ENCODE peak calls at places on chromosomes 5 and 9, in six cellular contexts. Y, D, K, Q, U and M are unnamed samples.

GRCh38 chr9:133421615-133422542 is at the start of gene ADAMTS13:
- DNase-seq in Q (no peak), D (no peak), U (no peak), K (peak), Y (peak), M (no peak)

GRCh38 chr5:98927988-98928801 is 612 bp downstream of the CHD1 start:
- DNase-seq in Y (no peak), U (peak), K (peak), Q (peak), D (peak), M (no peak)

GRCh38 chr5:84360056-84360455 is 24.6 kb downstream of the EDIL3 start:
- DNase-seq in Q (no peak), K (no peak), Y (no peak), D (no peak), U (no peak), M (no peak)

GRCh38 chr9:94911986-94912635 is 185.6 kb downstream of the AOPEP start:
- DNase-seq in Y (no peak), Q (no peak), K (no peak), D (peak), U (no peak), M (no peak)

GRCh38 chr5:56983593-56984361 is 31.9 kb upstream of the MIER3 start:
- DNase-seq in D (no peak), Q (no peak), Y (no peak), U (no peak), K (no peak), M (no peak)

GRCh38 chr5:69074664-69075521 is 18.9 kb upstream of the SLC30A5 start:
- DNase-seq in Q (no peak), D (no peak), Y (no peak), U (no peak), K (no peak), M (no peak)

GRCh38 chr5:59128646-59129290 is 545.9 kb downstream of the RAB3C start:
- DNase-seq in K (no peak), U (no peak), Y (no peak), Q (no peak), D (no peak), M (no peak)

GRCh38 chr9:125429476-125430160 is 168.0 kb downstream of the GAPVD1 start:
- DNase-seq in D (no peak), Y (no peak), K (no peak), U (no peak), Q (no peak), M (no peak)

GRCh38 chr9:128911529-128912035 is 9.2 kb upstream of the PHYHD1 start:
- DNase-seq in Q (no peak), U (no peak), Y (no peak), K (peak), D (peak), M (no peak)

GRCh38 chr9:135334953-135335460 is 144.6 kb upstream of the PPP1R26 start:
- DNase-seq in Q (no peak), D (no peak), U (no peak), Y (no peak), K (no peak), M (no peak)

GRCh38 chr9:15211160-15211993 is 95.6 kb downstream of the TTC39B start:
- DNase-seq in D (peak), K (peak), Y (peak), Q (peak), U (peak), M (peak)

GRCh38 chr9:123643518-123643917 is 286.4 kb downstream of the DENND1A start:
- DNase-seq in K (no peak), U (no peak), Y (no peak), Q (peak), D (no peak), M (no peak)

GRCh38 chr5:177510567-177511053 is 984 bp upstream of the DOK3 start:
- DNase-seq in Y (no peak), K (no peak), Q (no peak), U (no peak), D (no peak), M (no peak)

GRCh38 chr5:151694035-151694485 is 7.3 kb upstream of the SPARC start:
- DNase-seq in D (no peak), K (peak), Q (no peak), Y (no peak), U (no peak), M (no peak)

GRCh38 chr9:127540664-127541041 is 71.4 kb upstream of the STXBP1 start:
- DNase-seq in K (no peak), Y (no peak), Q (no peak), U (no peak), D (no peak), M (no peak)

GRCh38 chr9:35599763-35600604 is 5.1 kb upstream of the TESK1 start:
- DNase-seq in Y (no peak), U (no peak), K (no peak), Q (no peak), D (no peak), M (no peak)

GRCh38 chr9:81549500-81550206 is 139.7 kb downstream of the TLE1 start:
- DNase-seq in U (no peak), Q (no peak), Y (no peak), K (no peak), D (no peak), M (no peak)

GRCh38 chr9:115209601-115210306 is 91.8 kb upstream of the TNC start:
- DNase-seq in Q (no peak), D (peak), U (no peak), Y (no peak), K (no peak), M (no peak)

GRCh38 chr9:127308559-127309429 is 44.2 kb downstream of the GARNL3 start:
- DNase-seq in D (no peak), U (no peak), Y (no peak), Q (no peak), K (no peak), M (no peak)

GRCh38 chr5:11046160-11046559 is 285.1 kb upstream of the DAP start:
- DNase-seq in Y (no peak), U (no peak), K (peak), D (no peak), Q (no peak), M (no peak)

GRCh38 chr5:137888875-137889759 is at the start of gene PKD2L2:
- DNase-seq in U (no peak), Y (peak), D (no peak), Q (peak), K (no peak), M (peak)

GRCh38 chr5:31990296-31990695 is 183.8 kb downstream of the GOLPH3 start:
- DNase-seq in K (no peak), Q (no peak), D (no peak), U (no peak), Y (no peak), M (no peak)

GRCh38 chr9:71263451-71263850 is 142.0 kb upstream of the TRPM3 start:
- DNase-seq in D (no peak), Y (no peak), U (no peak), Q (no peak), K (no peak), M (no peak)

GRCh38 chr5:10699987-10700386 is 61.0 kb downstream of the DAP start:
- DNase-seq in Q (no peak), U (no peak), D (no peak), K (no peak), Y (no peak), M (no peak)